ENCODE peak calls at places on chromosomes 5 and 9, in eight cellular contexts. One of them, this sample, is unnamed.

GRCh38 chr9:5920860-5921328 is 30.2 kb downstream of the MLANA start:
- DNase-seq in GM03348: peak; percentile 39
- DNase-seq in kidney: no peak
- DNase-seq in non-pigmented ciliary epithelial cell: no peak
- DNase-seq in hepatic stellate cell: no peak
- DNase-seq in Calu3: no peak
- DNase-seq in stimulated activated CD8-positive, alpha-beta memory T cell treated with anti-CD3 and anti-CD28 coated beads, Interleukin-4, amount 100 ng/mL, for 4 hours: no peak
- DNase-seq in uterus: no peak
- DNase-seq in this sample: no peak

GRCh38 chr5:131677115-131677514 is 42.1 kb upstream of the RAPGEF6 start:
- DNase-seq in kidney: no peak
- DNase-seq in non-pigmented ciliary epithelial cell: no peak
- DNase-seq in GM03348: no peak
- DNase-seq in hepatic stellate cell: no peak
- DNase-seq in stimulated activated CD8-positive, alpha-beta memory T cell treated with anti-CD3 and anti-CD28 coated beads, Interleukin-4, amount 100 ng/mL, for 4 hours: no peak
- DNase-seq in uterus: no peak
- DNase-seq in Calu3: no peak
- DNase-seq in this sample: no peak

GRCh38 chr9:125296843-125297372 is 35.3 kb downstream of the GAPVD1 start:
- DNase-seq in hepatic stellate cell: no peak
- DNase-seq in uterus: no peak
- DNase-seq in Calu3: peak; percentile 53
- DNase-seq in GM03348: no peak
- DNase-seq in kidney: no peak
- DNase-seq in non-pigmented ciliary epithelial cell: no peak
- DNase-seq in stimulated activated CD8-positive, alpha-beta memory T cell treated with anti-CD3 and anti-CD28 coated beads, Interleukin-4, amount 100 ng/mL, for 4 hours: no peak
- DNase-seq in this sample: no peak

GRCh38 chr9:86731511-86731993 is 215.8 kb downstream of the GAS1 start:
- DNase-seq in hepatic stellate cell: no peak
- DNase-seq in stimulated activated CD8-positive, alpha-beta memory T cell treated with anti-CD3 and anti-CD28 coated beads, Interleukin-4, amount 100 ng/mL, for 4 hours: no peak
- DNase-seq in uterus: no peak
- DNase-seq in non-pigmented ciliary epithelial cell: no peak
- DNase-seq in Calu3: no peak
- DNase-seq in GM03348: no peak
- DNase-seq in kidney: no peak
- DNase-seq in this sample: no peak

GRCh38 chr9:135348076-135348787 is 131.3 kb upstream of the PPP1R26 start:
- DNase-seq in Calu3: no peak
- DNase-seq in non-pigmented ciliary epithelial cell: no peak
- DNase-seq in hepatic stellate cell: no peak
- DNase-seq in stimulated activated CD8-positive, alpha-beta memory T cell treated with anti-CD3 and anti-CD28 coated beads, Interleukin-4, amount 100 ng/mL, for 4 hours: no peak
- DNase-seq in uterus: no peak
- DNase-seq in GM03348: no peak
- DNase-seq in kidney: peak; percentile 37
- DNase-seq in this sample: no peak

GRCh38 chr9:21611896-21612295 is 129.8 kb upstream of the IFNE start:
- DNase-seq in kidney: no peak
- DNase-seq in stimulated activated CD8-positive, alpha-beta memory T cell treated with anti-CD3 and anti-CD28 coated beads, Interleukin-4, amount 100 ng/mL, for 4 hours: peak; percentile 11
- DNase-seq in hepatic stellate cell: no peak
- DNase-seq in non-pigmented ciliary epithelial cell: no peak
- DNase-seq in Calu3: no peak
- DNase-seq in GM03348: no peak
- DNase-seq in uterus: no peak
- DNase-seq in this sample: no peak

GRCh38 chr9:89929721-89930480 is 325.1 kb downstream of the GADD45G start:
- DNase-seq in uterus: peak; percentile 33
- DNase-seq in non-pigmented ciliary epithelial cell: no peak
- DNase-seq in kidney: no peak
- DNase-seq in GM03348: peak; percentile 43
- DNase-seq in hepatic stellate cell: peak; percentile 59
- DNase-seq in Calu3: no peak
- DNase-seq in stimulated activated CD8-positive, alpha-beta memory T cell treated with anti-CD3 and anti-CD28 coated beads, Interleukin-4, amount 100 ng/mL, for 4 hours: no peak
- DNase-seq in this sample: no peak

GRCh38 chr5:177085985-177086917 is at the start of gene FGFR4:
- DNase-seq in uterus: peak; percentile 73
- DNase-seq in Calu3: peak; percentile 92
- DNase-seq in non-pigmented ciliary epithelial cell: no peak
- DNase-seq in GM03348: peak; percentile 94
- DNase-seq in kidney: peak; percentile 93
- DNase-seq in stimulated activated CD8-positive, alpha-beta memory T cell treated with anti-CD3 and anti-CD28 coated beads, Interleukin-4, amount 100 ng/mL, for 4 hours: peak; percentile 32
- DNase-seq in hepatic stellate cell: peak; percentile 88
- DNase-seq in this sample: no peak

GRCh38 chr5:9869616-9870288 is 239.6 kb upstream of the TAS2R1 start:
- DNase-seq in stimulated activated CD8-positive, alpha-beta memory T cell treated with anti-CD3 and anti-CD28 coated beads, Interleukin-4, amount 100 ng/mL, for 4 hours: no peak
- DNase-seq in hepatic stellate cell: peak; percentile 34
- DNase-seq in kidney: no peak
- DNase-seq in non-pigmented ciliary epithelial cell: peak; percentile 50
- DNase-seq in uterus: no peak
- DNase-seq in GM03348: peak; percentile 42
- DNase-seq in Calu3: no peak
- DNase-seq in this sample: no peak

GRCh38 chr5:4295663-4296339 is 700.2 kb downstream of the IRX1 start:
- DNase-seq in uterus: no peak
- DNase-seq in non-pigmented ciliary epithelial cell: no peak
- DNase-seq in stimulated activated CD8-positive, alpha-beta memory T cell treated with anti-CD3 and anti-CD28 coated beads, Interleukin-4, amount 100 ng/mL, for 4 hours: no peak
- DNase-seq in Calu3: no peak
- DNase-seq in kidney: no peak
- DNase-seq in GM03348: no peak
- DNase-seq in hepatic stellate cell: no peak
- DNase-seq in this sample: no peak

This sample was measured in NCI-H2107.